ENCODE peak calls at places on chromosomes 5 and 9, in four cellular contexts. J is kidney epithelial cell, H is HT-29, X is LoVo. P is an unnamed sample.

GRCh38 chr5:179348011-179348530 is 2.8 kb upstream of the ADAMTS2 start:
- DNase-seq in X (no peak), J (no peak), H (no peak), P (no peak)

GRCh38 chr5:155616779-155617392 is 603.3 kb downstream of the KIF4B start:
- DNase-seq in H (peak), X (peak), J (no peak), P (peak)

GRCh38 chr5:124456244-124456643 is 290.2 kb downstream of the ZNF608 start:
- DNase-seq in H (no peak), X (no peak), J (no peak), P (no peak)

GRCh38 chr9:94228616-94229015 is 30.5 kb upstream of the ZNF169 start:
- DNase-seq in X (no peak), H (no peak), J (no peak), P (no peak)

GRCh38 chr5:135543151-135543818 is 7.5 kb upstream of the NEUROG1 start:
- DNase-seq in J (no peak), X (no peak), H (no peak), P (no peak)

GRCh38 chr5:79050513-79050912 is 19.0 kb downstream of the DMGDH start:
- DNase-seq in H (no peak), X (no peak), J (no peak), P (no peak)

GRCh38 chr9:108483676-108484075 is 372.1 kb downstream of the ACTL7B start:
- DNase-seq in H (no peak), X (no peak), J (no peak), P (no peak)

GRCh38 chr5:51567636-51568035 is 184.4 kb downstream of the ISL1 start:
- DNase-seq in H (no peak), J (no peak), X (no peak), P (no peak)

GRCh38 chr9:125593581-125593980 is 113.4 kb downstream of the MAPKAP1 start:
- DNase-seq in X (no peak), J (no peak), H (no peak), P (no peak)

GRCh38 chr5:57779383-57780223 is 297.0 kb upstream of the ACTBL2 start:
- DNase-seq in X (peak), H (peak), J (peak), P (no peak)

GRCh38 chr5:124195416-124195815 is 551.0 kb downstream of the ZNF608 start:
- DNase-seq in H (no peak), J (no peak), X (no peak), P (no peak)

GRCh38 chr9:97889941-97890557 is 32.3 kb downstream of the TRMO start:
- DNase-seq in X (no peak), H (peak), J (no peak), P (peak)

GRCh38 chr5:135501965-135502364 is 33.8 kb downstream of the NEUROG1 start:
- DNase-seq in X (no peak), J (no peak), H (no peak), P (no peak)

GRCh38 chr9:6917162-6917561 is 159.4 kb downstream of the KDM4C start:
- DNase-seq in X (no peak), J (no peak), H (no peak), P (no peak)

GRCh38 chr9:126673689-126674364 is 60.1 kb downstream of the LMX1B start:
- DNase-seq in X (no peak), J (no peak), H (no peak), P (no peak)

GRCh38 chr5:160213537-160213936 is 15.8 kb upstream of the FABP6 start:
- DNase-seq in X (peak), H (peak), J (no peak), P (no peak)

GRCh38 chr9:93143830-93144530 is 9.9 kb upstream of the NINJ1 start:
- DNase-seq in J (no peak), X (no peak), H (no peak), P (peak)

GRCh38 chr5:153714732-153715287 is 224.3 kb downstream of the GRIA1 start:
- DNase-seq in J (no peak), H (no peak), X (no peak), P (no peak)

GRCh38 chr5:54360925-54361662 is 50.7 kb upstream of the ARL15 start:
- DNase-seq in H (no peak), X (no peak), J (no peak), P (no peak)

GRCh38 chr5:58497956-58498942 is 7.0 kb downstream of the GAPT start:
- DNase-seq in J (no peak), X (peak), H (peak), P (no peak)

GRCh38 chr9:87880683-87881082 is 2.0 kb upstream of the SPATA31E1 start:
- DNase-seq in H (no peak), J (no peak), X (no peak), P (no peak)

GRCh38 chr9:114394523-114395193 is 6.9 kb upstream of the AKNA start:
- DNase-seq in H (no peak), J (no peak), X (no peak), P (no peak)

GRCh38 chr9:20271107-20271506 is 351.2 kb downstream of the MLLT3 start:
- DNase-seq in J (no peak), H (no peak), X (no peak), P (no peak)

GRCh38 chr9:124040935-124041816 is 29.6 kb downstream of the LHX2 start:
- DNase-seq in H (no peak), X (peak), J (no peak), P (peak)

GRCh38 chr5:76801159-76801802 is 17.5 kb upstream of the F2RL1 start:
- DNase-seq in X (no peak), J (no peak), H (no peak), P (no peak)

GRCh38 chr5:26482076-26482816 is 556.1 kb downstream of the CDH9 start:
- DNase-seq in H (no peak), J (no peak), X (no peak), P (no peak)

GRCh38 chr9:96327694-96328352 is 25.8 kb upstream of the HSD17B3 start:
- DNase-seq in X (peak), J (no peak), H (peak), P (peak)

GRCh38 chr5:72988769-72989168 is 32.9 kb downstream of the FCHO2 start:
- DNase-seq in H (no peak), J (no peak), X (no peak), P (no peak)

GRCh38 chr9:78210841-78211301 is 25.0 kb upstream of the CEP78 start:
- DNase-seq in J (no peak), H (no peak), X (no peak), P (peak)

GRCh38 chr9:137070906-137071275 is 534 bp upstream of the SAPCD2 start:
- DNase-seq in H (peak), X (no peak), J (no peak), P (no peak)

GRCh38 chr9:126853667-126854066 is 6.8 kb upstream of the ZBTB34 start:
- DNase-seq in J (no peak), X (no peak), H (no peak), P (no peak)

GRCh38 chr9:80699551-80699998 is 989.8 kb downstream of the TLE1 start:
- DNase-seq in J (peak), H (no peak), X (no peak), P (no peak)

GRCh38 chr5:135364416-135365262 is 34.4 kb downstream of the MACROH2A1 start:
- DNase-seq in X (no peak), J (no peak), H (peak), P (no peak)

GRCh38 chr5:59099270-59099994 is 516.6 kb downstream of the RAB3C start:
- DNase-seq in J (peak), H (peak), X (peak), P (peak)

GRCh38 chr9:22060831-22061383 is 51.8 kb upstream of the CDKN2B start:
- DNase-seq in J (no peak), X (no peak), H (no peak), P (no peak)

P was measured in central memory CD4-positive, alpha-beta T cell.